ENCODE peak calls at places on chromosome 17, in ten cellular contexts. One of them, this sample, is unnamed.

GRCh38 chr17:63941162-63941561 is 9.0 kb upstream of the CD79B start:
- DNase-seq in GM20000: no peak
- DNase-seq in BJ: no peak
- DNase-seq in upper lobe of right lung: no peak
- DNase-seq in AG09319: no peak
- DNase-seq in fibroblast of mammary gland: no peak
- DNase-seq in activated CD8-positive, alpha-beta T cell treated with anti-CD3 and anti-CD28 coated beads for 36 hours: no peak
- DNase-seq in tibial nerve: no peak
- DNase-seq in fibroblast of the aortic adventitia: no peak
- DNase-seq in A673: no peak
- DNase-seq in this sample: no peak

GRCh38 chr17:55634702-55635101 is 88.0 kb downstream of the TMEM100 start:
- DNase-seq in activated CD8-positive, alpha-beta T cell treated with anti-CD3 and anti-CD28 coated beads for 36 hours: no peak
- DNase-seq in BJ: no peak
- DNase-seq in GM20000: no peak
- DNase-seq in AG09319: no peak
- DNase-seq in tibial nerve: no peak
- DNase-seq in upper lobe of right lung: no peak
- DNase-seq in fibroblast of the aortic adventitia: peak
- DNase-seq in A673: no peak
- DNase-seq in fibroblast of mammary gland: no peak
- DNase-seq in this sample: no peak

GRCh38 chr17:60443713-60444112 is 21.4 kb downstream of the CHCT1 start:
- DNase-seq in activated CD8-positive, alpha-beta T cell treated with anti-CD3 and anti-CD28 coated beads for 36 hours: no peak
- DNase-seq in tibial nerve: no peak
- DNase-seq in fibroblast of the aortic adventitia: no peak
- DNase-seq in fibroblast of mammary gland: no peak
- DNase-seq in A673: no peak
- DNase-seq in AG09319: no peak
- DNase-seq in BJ: no peak
- DNase-seq in GM20000: no peak
- DNase-seq in upper lobe of right lung: no peak
- DNase-seq in this sample: no peak

GRCh38 chr17:59858167-59858790 is 34.5 kb downstream of the TUBD1 start:
- DNase-seq in upper lobe of right lung: no peak
- DNase-seq in fibroblast of the aortic adventitia: peak
- DNase-seq in activated CD8-positive, alpha-beta T cell treated with anti-CD3 and anti-CD28 coated beads for 36 hours: no peak
- DNase-seq in A673: no peak
- DNase-seq in BJ: no peak
- DNase-seq in GM20000: no peak
- DNase-seq in tibial nerve: no peak
- DNase-seq in AG09319: peak
- DNase-seq in fibroblast of mammary gland: peak
- DNase-seq in this sample: no peak

GRCh38 chr17:32486091-32486700 is 597 bp upstream of the CDK5R1 start:
- DNase-seq in fibroblast of mammary gland: peak
- DNase-seq in upper lobe of right lung: peak
- DNase-seq in BJ: no peak
- DNase-seq in AG09319: no peak
- DNase-seq in tibial nerve: peak
- DNase-seq in GM20000: peak
- DNase-seq in activated CD8-positive, alpha-beta T cell treated with anti-CD3 and anti-CD28 coated beads for 36 hours: peak
- DNase-seq in fibroblast of the aortic adventitia: peak
- DNase-seq in A673: peak
- DNase-seq in this sample: peak

GRCh38 chr17:58052951-58053715 is 30.1 kb upstream of the DYNLL2 start:
- DNase-seq in upper lobe of right lung: no peak
- DNase-seq in tibial nerve: no peak
- DNase-seq in BJ: no peak
- DNase-seq in A673: no peak
- DNase-seq in fibroblast of the aortic adventitia: no peak
- DNase-seq in fibroblast of mammary gland: peak
- DNase-seq in activated CD8-positive, alpha-beta T cell treated with anti-CD3 and anti-CD28 coated beads for 36 hours: peak
- DNase-seq in GM20000: no peak
- DNase-seq in AG09319: no peak
- DNase-seq in this sample: no peak

GRCh38 chr17:47199627-47200324 is 9.4 kb upstream of the MYL4 start:
- DNase-seq in BJ: no peak
- DNase-seq in GM20000: no peak
- DNase-seq in tibial nerve: no peak
- DNase-seq in activated CD8-positive, alpha-beta T cell treated with anti-CD3 and anti-CD28 coated beads for 36 hours: no peak
- DNase-seq in AG09319: no peak
- DNase-seq in fibroblast of mammary gland: no peak
- DNase-seq in A673: no peak
- DNase-seq in upper lobe of right lung: no peak
- DNase-seq in fibroblast of the aortic adventitia: no peak
- DNase-seq in this sample: peak

GRCh38 chr17:78154903-78155811 is 9.0 kb downstream of the C17orf99 start:
- DNase-seq in fibroblast of the aortic adventitia: no peak
- DNase-seq in upper lobe of right lung: no peak
- DNase-seq in GM20000: peak
- DNase-seq in BJ: no peak
- DNase-seq in AG09319: no peak
- DNase-seq in tibial nerve: no peak
- DNase-seq in activated CD8-positive, alpha-beta T cell treated with anti-CD3 and anti-CD28 coated beads for 36 hours: peak
- DNase-seq in A673: no peak
- DNase-seq in fibroblast of mammary gland: no peak
- DNase-seq in this sample: peak

DNA sequence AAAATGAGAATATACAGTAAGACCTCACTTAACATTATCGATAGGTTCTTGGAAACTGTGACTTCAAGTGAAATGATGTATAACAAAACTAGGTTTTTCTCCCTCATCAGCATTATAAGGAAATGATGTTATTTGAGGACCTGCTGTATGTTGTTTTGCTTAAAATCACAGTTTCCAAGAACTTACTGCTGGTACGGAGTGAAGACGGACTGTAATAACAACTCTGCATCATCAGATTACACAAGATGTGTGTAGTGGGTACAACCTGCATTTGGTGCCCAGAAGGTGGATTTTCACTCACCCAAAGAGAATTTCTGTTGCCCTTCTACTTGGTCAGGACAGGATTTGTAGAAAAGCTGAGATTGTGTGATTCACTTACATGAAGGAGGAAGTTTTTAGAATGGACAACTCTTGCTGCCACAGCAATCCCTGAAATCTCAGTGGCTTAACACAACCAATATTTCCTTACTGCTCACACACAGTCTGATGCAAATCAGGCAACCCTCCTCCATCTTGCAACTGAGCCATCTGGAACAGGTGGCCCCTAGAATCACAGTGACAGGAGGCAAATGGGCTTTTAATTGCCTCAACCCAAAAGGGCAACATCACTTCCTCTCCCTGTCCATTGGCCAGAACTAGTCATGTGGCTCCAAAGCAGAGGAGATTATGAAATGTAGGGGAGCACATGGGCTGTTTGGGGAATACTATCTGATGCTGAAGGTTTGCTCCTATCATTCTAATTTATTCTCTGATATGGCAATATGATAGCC is 67.6 kb upstream of the CACNG5 start:
- DNase-seq in BJ: no peak
- DNase-seq in upper lobe of right lung: no peak
- DNase-seq in GM20000: no peak
- DNase-seq in AG09319: no peak
- DNase-seq in A673: no peak
- DNase-seq in fibroblast of the aortic adventitia: no peak
- DNase-seq in activated CD8-positive, alpha-beta T cell treated with anti-CD3 and anti-CD28 coated beads for 36 hours: no peak
- DNase-seq in fibroblast of mammary gland: no peak
- DNase-seq in tibial nerve: no peak
- DNase-seq in this sample: no peak
- TF ChIP-seq CTCF in BJ: no peak
- TF ChIP-seq CTCF in upper lobe of right lung: no peak
- TF ChIP-seq CTCF in GM20000: no peak
- TF ChIP-seq CTCF in AG09319: no peak
- TF ChIP-seq CTCF in A673: no peak
- TF ChIP-seq CTCF in fibroblast of the aortic adventitia: no peak
- TF ChIP-seq CTCF in activated CD8-positive, alpha-beta T cell treated with anti-CD3 and anti-CD28 coated beads for 36 hours: no peak
- TF ChIP-seq CTCF in fibroblast of mammary gland: no peak
- TF ChIP-seq CTCF in tibial nerve: no peak
- TF ChIP-seq CTCF in this sample: no peak

GRCh38 chr17:69723741-69724140 is 309.2 kb downstream of the MAP2K6 start:
- DNase-seq in GM20000: no peak
- DNase-seq in A673: no peak
- DNase-seq in tibial nerve: no peak
- DNase-seq in activated CD8-positive, alpha-beta T cell treated with anti-CD3 and anti-CD28 coated beads for 36 hours: no peak
- DNase-seq in upper lobe of right lung: no peak
- DNase-seq in fibroblast of the aortic adventitia: no peak
- DNase-seq in BJ: no peak
- DNase-seq in fibroblast of mammary gland: peak
- DNase-seq in AG09319: no peak
- DNase-seq in this sample: no peak
- TF ChIP-seq CTCF in GM20000: no peak
- TF ChIP-seq CTCF in A673: no peak
- TF ChIP-seq CTCF in tibial nerve: no peak
- TF ChIP-seq CTCF in activated CD8-positive, alpha-beta T cell treated with anti-CD3 and anti-CD28 coated beads for 36 hours: no peak
- TF ChIP-seq CTCF in upper lobe of right lung: no peak
- TF ChIP-seq CTCF in fibroblast of the aortic adventitia: peak
- TF ChIP-seq CTCF in BJ: no peak
- TF ChIP-seq CTCF in fibroblast of mammary gland: peak
- TF ChIP-seq CTCF in AG09319: no peak
- TF ChIP-seq CTCF in this sample: no peak

GRCh38 chr17:76270127-76270592 is 5.0 kb downstream of the UBALD2 start:
- DNase-seq in upper lobe of right lung: no peak
- DNase-seq in GM20000: peak
- DNase-seq in fibroblast of mammary gland: no peak
- DNase-seq in AG09319: no peak
- DNase-seq in tibial nerve: no peak
- DNase-seq in fibroblast of the aortic adventitia: no peak
- DNase-seq in activated CD8-positive, alpha-beta T cell treated with anti-CD3 and anti-CD28 coated beads for 36 hours: peak
- DNase-seq in BJ: no peak
- DNase-seq in A673: no peak
- DNase-seq in this sample: no peak

GRCh38 chr17:76270770-76271668 is 5.9 kb downstream of the UBALD2 start:
- DNase-seq in activated CD8-positive, alpha-beta T cell treated with anti-CD3 and anti-CD28 coated beads for 36 hours: peak
- DNase-seq in AG09319: no peak
- DNase-seq in BJ: no peak
- DNase-seq in fibroblast of mammary gland: no peak
- DNase-seq in upper lobe of right lung: no peak
- DNase-seq in GM20000: no peak
- DNase-seq in tibial nerve: no peak
- DNase-seq in A673: no peak
- DNase-seq in fibroblast of the aortic adventitia: no peak
- DNase-seq in this sample: no peak

GRCh38 chr17:76273435-76273921 is 8.3 kb downstream of the UBALD2 start:
- DNase-seq in activated CD8-positive, alpha-beta T cell treated with anti-CD3 and anti-CD28 coated beads for 36 hours: peak
- DNase-seq in upper lobe of right lung: peak
- DNase-seq in A673: no peak
- DNase-seq in fibroblast of the aortic adventitia: no peak
- DNase-seq in AG09319: no peak
- DNase-seq in BJ: no peak
- DNase-seq in GM20000: no peak
- DNase-seq in tibial nerve: no peak
- DNase-seq in fibroblast of mammary gland: no peak
- DNase-seq in this sample: no peak

GRCh38 chr17:76272541-76273434 is 7.6 kb downstream of the UBALD2 start:
- DNase-seq in activated CD8-positive, alpha-beta T cell treated with anti-CD3 and anti-CD28 coated beads for 36 hours: peak
- DNase-seq in BJ: no peak
- DNase-seq in upper lobe of right lung: no peak
- DNase-seq in tibial nerve: no peak
- DNase-seq in fibroblast of the aortic adventitia: no peak
- DNase-seq in A673: no peak
- DNase-seq in AG09319: no peak
- DNase-seq in GM20000: peak
- DNase-seq in fibroblast of mammary gland: no peak
- DNase-seq in this sample: peak

DNA sequence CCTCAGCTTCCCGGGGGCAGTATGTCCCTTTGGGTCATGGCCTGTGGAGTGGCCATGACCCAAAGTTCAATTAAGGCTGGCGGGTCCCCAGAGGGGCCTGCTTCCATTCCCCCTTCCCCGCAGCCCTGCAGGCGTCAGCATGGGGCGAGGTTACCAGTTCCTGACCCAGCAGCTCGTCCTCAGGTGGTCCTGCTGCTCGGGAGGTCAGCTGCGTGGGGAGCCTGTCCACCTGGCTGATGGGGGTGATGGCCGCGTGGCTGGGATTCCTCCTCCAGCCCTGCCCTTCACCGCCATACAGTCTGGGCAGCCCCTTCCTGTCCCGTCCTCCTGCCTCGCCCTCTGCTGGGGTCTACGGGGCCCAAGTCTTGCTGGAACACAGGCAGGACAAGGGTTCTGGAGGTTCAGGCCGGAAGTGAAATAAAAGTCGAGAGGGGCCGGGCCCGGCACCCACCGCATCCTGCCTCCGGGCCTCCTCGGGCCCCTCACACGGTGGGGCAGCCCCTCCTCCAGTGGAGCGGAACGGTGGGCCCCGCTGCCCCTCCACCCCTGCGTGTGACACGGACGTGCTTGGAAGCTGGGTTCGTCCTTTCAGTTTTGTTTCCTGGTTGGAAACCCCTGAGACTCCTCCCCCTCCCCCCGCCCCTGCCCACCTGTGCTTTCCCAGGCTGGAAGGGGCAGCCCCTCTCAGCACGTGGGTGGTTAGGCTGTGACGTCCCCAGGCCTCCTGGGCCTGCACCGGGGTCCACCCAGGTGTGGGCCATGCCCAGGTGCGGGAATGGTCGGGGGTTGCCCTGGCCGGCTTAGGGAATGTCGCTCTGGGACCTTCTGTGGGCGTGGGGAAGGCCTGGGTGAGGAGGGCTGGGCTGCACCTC is 6.8 kb downstream of the UBALD2 start:
- DNase-seq in BJ: no peak
- DNase-seq in GM20000: peak
- DNase-seq in A673: no peak
- DNase-seq in AG09319: no peak
- DNase-seq in upper lobe of right lung: peak
- DNase-seq in activated CD8-positive, alpha-beta T cell treated with anti-CD3 and anti-CD28 coated beads for 36 hours: peak
- DNase-seq in fibroblast of the aortic adventitia: no peak
- DNase-seq in fibroblast of mammary gland: no peak
- DNase-seq in tibial nerve: no peak
- DNase-seq in this sample: peak
- TF ChIP-seq CTCF in BJ: no peak
- TF ChIP-seq CTCF in GM20000: no peak
- TF ChIP-seq CTCF in A673: no peak
- TF ChIP-seq CTCF in AG09319: no peak
- TF ChIP-seq CTCF in upper lobe of right lung: no peak
- TF ChIP-seq CTCF in activated CD8-positive, alpha-beta T cell treated with anti-CD3 and anti-CD28 coated beads for 36 hours: no peak
- TF ChIP-seq CTCF in fibroblast of the aortic adventitia: no peak
- TF ChIP-seq CTCF in fibroblast of mammary gland: no peak
- TF ChIP-seq CTCF in tibial nerve: no peak
- TF ChIP-seq CTCF in this sample: peak

GRCh38 chr17:3954921-3955320 is 9.3 kb downstream of the ATP2A3 start:
- DNase-seq in fibroblast of the aortic adventitia: no peak
- DNase-seq in upper lobe of right lung: no peak
- DNase-seq in AG09319: no peak
- DNase-seq in GM20000: no peak
- DNase-seq in BJ: no peak
- DNase-seq in A673: no peak
- DNase-seq in fibroblast of mammary gland: no peak
- DNase-seq in activated CD8-positive, alpha-beta T cell treated with anti-CD3 and anti-CD28 coated beads for 36 hours: no peak
- DNase-seq in tibial nerve: no peak
- DNase-seq in this sample: no peak

GRCh38 chr17:3957735-3958134 is 6.5 kb downstream of the ATP2A3 start:
- DNase-seq in activated CD8-positive, alpha-beta T cell treated with anti-CD3 and anti-CD28 coated beads for 36 hours: no peak
- DNase-seq in BJ: no peak
- DNase-seq in AG09319: no peak
- DNase-seq in A673: no peak
- DNase-seq in GM20000: no peak
- DNase-seq in tibial nerve: no peak
- DNase-seq in fibroblast of mammary gland: no peak
- DNase-seq in upper lobe of right lung: no peak
- DNase-seq in fibroblast of the aortic adventitia: no peak
- DNase-seq in this sample: no peak

GRCh38 chr17:3956983-3957382 is 7.3 kb downstream of the ATP2A3 start:
- DNase-seq in AG09319: no peak
- DNase-seq in activated CD8-positive, alpha-beta T cell treated with anti-CD3 and anti-CD28 coated beads for 36 hours: no peak
- DNase-seq in upper lobe of right lung: no peak
- DNase-seq in fibroblast of the aortic adventitia: no peak
- DNase-seq in tibial nerve: no peak
- DNase-seq in BJ: no peak
- DNase-seq in fibroblast of mammary gland: no peak
- DNase-seq in A673: no peak
- DNase-seq in GM20000: no peak
- DNase-seq in this sample: no peak

GRCh38 chr17:3955373-3955978 is 8.8 kb downstream of the ATP2A3 start:
- DNase-seq in activated CD8-positive, alpha-beta T cell treated with anti-CD3 and anti-CD28 coated beads for 36 hours: no peak
- DNase-seq in fibroblast of mammary gland: no peak
- DNase-seq in A673: no peak
- DNase-seq in AG09319: no peak
- DNase-seq in upper lobe of right lung: no peak
- DNase-seq in fibroblast of the aortic adventitia: no peak
- DNase-seq in BJ: no peak
- DNase-seq in tibial nerve: no peak
- DNase-seq in GM20000: no peak
- DNase-seq in this sample: no peak

GRCh38 chr17:3956558-3956957 is 7.7 kb downstream of the ATP2A3 start:
- DNase-seq in BJ: no peak
- DNase-seq in GM20000: no peak
- DNase-seq in AG09319: no peak
- DNase-seq in tibial nerve: no peak
- DNase-seq in activated CD8-positive, alpha-beta T cell treated with anti-CD3 and anti-CD28 coated beads for 36 hours: peak
- DNase-seq in fibroblast of the aortic adventitia: no peak
- DNase-seq in upper lobe of right lung: no peak
- DNase-seq in A673: no peak
- DNase-seq in fibroblast of mammary gland: no peak
- DNase-seq in this sample: no peak
- TF ChIP-seq CTCF in BJ: no peak
- TF ChIP-seq CTCF in GM20000: no peak
- TF ChIP-seq CTCF in AG09319: no peak
- TF ChIP-seq CTCF in tibial nerve: no peak
- TF ChIP-seq CTCF in activated CD8-positive, alpha-beta T cell treated with anti-CD3 and anti-CD28 coated beads for 36 hours: no peak
- TF ChIP-seq CTCF in fibroblast of the aortic adventitia: no peak
- TF ChIP-seq CTCF in upper lobe of right lung: no peak
- TF ChIP-seq CTCF in A673: no peak
- TF ChIP-seq CTCF in fibroblast of mammary gland: no peak
- TF ChIP-seq CTCF in this sample: no peak

This sample was measured in GM10248.